ENCODE peak calls at places on chromosomes 12 and 14, in six cellular contexts. J is NCI-H2107, Y is foreskin fibroblast, U is AG10803, C is ecto neural progenitor cell, N is HS-27A. D is an unnamed sample.

GRCh38 chr12:127150479-127150878 is 1116.5 kb upstream of the TMEM132C start:
- DNase-seq in C (peak), U (no peak), N (no peak), Y (peak), J (no peak), D (no peak)

GRCh38 chr12:61311413-61311812 is 948.8 kb upstream of the USP15 start:
- DNase-seq in N (no peak), U (no peak), J (no peak), C (no peak), Y (no peak), D (no peak)

GRCh38 chr12:13340149-13340548 is 143.6 kb downstream of the EMP1 start:
- DNase-seq in U (no peak), N (no peak), C (no peak), Y (no peak), J (no peak), D (peak)

GRCh38 chr14:105601360-105602242 is 75.2 kb downstream of the TMEM121 start:
- DNase-seq in Y (no peak), C (no peak), N (no peak), U (no peak), J (no peak), D (no peak)

GRCh38 chr12:131210506-131211278 is 257.0 kb downstream of the ADGRD1 start:
- DNase-seq in U (no peak), J (no peak), C (no peak), N (no peak), Y (no peak), D (no peak)

GRCh38 chr12:116922194-116922897 is 11.6 kb downstream of the FBXW8 start:
- DNase-seq in N (no peak), C (no peak), U (no peak), Y (no peak), J (no peak), D (no peak)

GRCh38 chr14:52080171-52080800 is 11.4 kb upstream of the NID2 start:
- DNase-seq in C (no peak), U (peak), Y (peak), J (no peak), N (no peak), D (peak)

GRCh38 chr14:46574976-46575375 is 76.6 kb downstream of the RPL10L start:
- DNase-seq in J (no peak), N (no peak), C (no peak), U (no peak), Y (no peak), D (no peak)

GRCh38 chr12:116726749-116727148 is 11.1 kb downstream of the SPRING1 start:
- DNase-seq in J (no peak), C (no peak), U (peak), Y (no peak), N (no peak), D (no peak)

GRCh38 chr12:46020768-46021167 is 30.4 kb upstream of the SCAF11 start:
- DNase-seq in U (no peak), J (no peak), N (no peak), Y (no peak), C (no peak), D (no peak)

GRCh38 chr12:31105668-31106067 is 32.0 kb downstream of the DDX11 start:
- DNase-seq in C (peak), N (no peak), Y (no peak), U (no peak), J (no peak), D (no peak)

GRCh38 chr14:100677152-100677924 is 49.4 kb upstream of the DLK1 start:
- DNase-seq in N (no peak), U (peak), J (no peak), C (no peak), Y (peak), D (no peak)

GRCh38 chr14:78710963-78711362 is 540.8 kb downstream of the NRXN3 start:
- DNase-seq in U (no peak), Y (no peak), C (no peak), N (no peak), J (no peak), D (no peak)

GRCh38 chr12:130444986-130445385 is 107.3 kb downstream of the PIWIL1 start:
- DNase-seq in N (no peak), U (no peak), C (no peak), Y (no peak), J (no peak), D (no peak)

GRCh38 chr12:97960741-97961608 is 498.4 kb downstream of the RMST start:
- DNase-seq in U (peak), J (peak), Y (no peak), C (peak), N (no peak), D (no peak)

GRCh38 chr12:68789144-68789878 is 18.7 kb upstream of the MDM2 start:
- DNase-seq in N (no peak), Y (no peak), J (no peak), U (no peak), C (no peak), D (no peak)

GRCh38 chr14:55802986-55803431 is 223.0 kb downstream of the KTN1 start:
- DNase-seq in C (no peak), U (no peak), N (no peak), J (no peak), Y (no peak), D (peak)

GRCh38 chr14:36519431-36520321 is at the start of gene NKX2-1:
- DNase-seq in N (no peak), J (peak), U (no peak), Y (no peak), C (peak), D (no peak)

GRCh38 chr12:31226639-31227038 is 99.3 kb downstream of the SINHCAF start:
- DNase-seq in C (peak), N (no peak), Y (no peak), J (no peak), U (no peak), D (no peak)

GRCh38 chr14:93035585-93035916 is 80.2 kb downstream of the ITPK1 start:
- DNase-seq in N (no peak), Y (no peak), U (no peak), C (no peak), J (no peak), D (no peak)

D was measured in GM23248.